ENCODE peak calls at places on chromosomes 7 and 10, in ten cellular contexts. One of them, this sample, is unnamed.

GRCh38 chr7:104971290-104972071 is 42.5 kb upstream of the KMT2E start:
- DNase-seq in NCI-H1092: peak
- DNase-seq in activated naive CD4-positive, alpha-beta T cell treated with Interleukin-2 at 50 U/mL for 16 hours: no peak
- DNase-seq in aorta: no peak
- DNase-seq in AG04450: no peak
- DNase-seq in NCI-H774: no peak
- DNase-seq in mammary epithelial cell: peak
- DNase-seq in T-helper 1 cell: no peak
- DNase-seq in hypothalamus: no peak
- DNase-seq in WTC11: no peak
- DNase-seq in this sample: no peak

GRCh38 chr10:26860026-26860541 is 674 bp downstream of the ABI1 start:
- DNase-seq in NCI-H1092: no peak
- DNase-seq in activated naive CD4-positive, alpha-beta T cell treated with Interleukin-2 at 50 U/mL for 16 hours: peak
- DNase-seq in aorta: peak
- DNase-seq in AG04450: peak
- DNase-seq in NCI-H774: peak
- DNase-seq in mammary epithelial cell: peak
- DNase-seq in T-helper 1 cell: peak
- DNase-seq in hypothalamus: no peak
- DNase-seq in WTC11: peak
- DNase-seq in this sample: peak

GRCh38 chr7:20224005-20224404 is 6.8 kb upstream of the MACC1 start:
- DNase-seq in NCI-H1092: no peak
- DNase-seq in activated naive CD4-positive, alpha-beta T cell treated with Interleukin-2 at 50 U/mL for 16 hours: no peak
- DNase-seq in aorta: no peak
- DNase-seq in AG04450: no peak
- DNase-seq in NCI-H774: no peak
- DNase-seq in mammary epithelial cell: no peak
- DNase-seq in T-helper 1 cell: no peak
- DNase-seq in hypothalamus: no peak
- DNase-seq in WTC11: no peak
- DNase-seq in this sample: no peak

GRCh38 chr10:29780096-29780495 is 145.3 kb upstream of the SVIL start:
- DNase-seq in NCI-H1092: no peak
- DNase-seq in activated naive CD4-positive, alpha-beta T cell treated with Interleukin-2 at 50 U/mL for 16 hours: no peak
- DNase-seq in aorta: no peak
- DNase-seq in AG04450: no peak
- DNase-seq in NCI-H774: no peak
- DNase-seq in mammary epithelial cell: no peak
- DNase-seq in T-helper 1 cell: no peak
- DNase-seq in hypothalamus: no peak
- DNase-seq in WTC11: no peak
- DNase-seq in this sample: no peak

GRCh38 chr10:95374597-95375209 is 83.9 kb upstream of the PDLIM1 start:
- DNase-seq in NCI-H1092: peak
- DNase-seq in activated naive CD4-positive, alpha-beta T cell treated with Interleukin-2 at 50 U/mL for 16 hours: peak
- DNase-seq in aorta: peak
- DNase-seq in AG04450: peak
- DNase-seq in NCI-H774: peak
- DNase-seq in mammary epithelial cell: peak
- DNase-seq in T-helper 1 cell: no peak
- DNase-seq in hypothalamus: peak
- DNase-seq in WTC11: peak
- DNase-seq in this sample: peak

GRCh38 chr7:149020483-149020882 is 7.8 kb downstream of the PDIA4 start:
- DNase-seq in NCI-H1092: no peak
- DNase-seq in activated naive CD4-positive, alpha-beta T cell treated with Interleukin-2 at 50 U/mL for 16 hours: no peak
- DNase-seq in aorta: no peak
- DNase-seq in AG04450: no peak
- DNase-seq in NCI-H774: no peak
- DNase-seq in mammary epithelial cell: no peak
- DNase-seq in T-helper 1 cell: no peak
- DNase-seq in hypothalamus: no peak
- DNase-seq in WTC11: no peak
- DNase-seq in this sample: peak

GRCh38 chr7:120966961-120967360 is 16.4 kb downstream of the ING3 start:
- DNase-seq in NCI-H1092: no peak
- DNase-seq in activated naive CD4-positive, alpha-beta T cell treated with Interleukin-2 at 50 U/mL for 16 hours: no peak
- DNase-seq in aorta: no peak
- DNase-seq in AG04450: no peak
- DNase-seq in NCI-H774: peak
- DNase-seq in mammary epithelial cell: no peak
- DNase-seq in T-helper 1 cell: no peak
- DNase-seq in hypothalamus: no peak
- DNase-seq in WTC11: no peak
- DNase-seq in this sample: no peak

GRCh38 chr10:96665306-96665705 is 55.0 kb downstream of the PIK3AP1 start:
- DNase-seq in NCI-H1092: no peak
- DNase-seq in activated naive CD4-positive, alpha-beta T cell treated with Interleukin-2 at 50 U/mL for 16 hours: no peak
- DNase-seq in aorta: no peak
- DNase-seq in AG04450: no peak
- DNase-seq in NCI-H774: no peak
- DNase-seq in mammary epithelial cell: no peak
- DNase-seq in T-helper 1 cell: no peak
- DNase-seq in hypothalamus: no peak
- DNase-seq in WTC11: no peak
- DNase-seq in this sample: no peak